ENCODE peak calls at places on chromosomes 7 and 10, in five cellular contexts. Z is HCT116, S is PC-3, A is OCI-LY7, F is MM.1S. T is an unnamed sample.
A peak's percentile ranks its signal among the peaks of the same experiment; 100 is the strongest.

GRCh38 chr7:4866528-4867496 is 5.0 kb upstream of the PAPOLB start:
- DNase-seq in A (no peak), Z (no peak), F (no peak), S (no peak), T (no peak)

GRCh38 chr7:75957021-75957736 is 37.2 kb downstream of the TMEM120A start:
- DNase-seq in F (no peak), S (no peak), A (no peak), Z (no peak), T (no peak)

GRCh38 chr10:61000769-61001730 is 57.1 kb upstream of the RHOBTB1 start:
- DNase-seq in A (no peak), Z (no peak), F (peak; percentile 18), S (peak; percentile 59), T (no peak)

GRCh38 chr10:93680414-93681047 is 21.9 kb downstream of the FRA10AC1 start:
- DNase-seq in S (peak; percentile 78), A (peak; percentile 70), F (no peak), Z (peak; percentile 34), T (peak; percentile 78)

GRCh38 chr10:68572151-68572550 is 12.0 kb downstream of the TET1 start:
- DNase-seq in S (no peak), F (no peak), Z (no peak), A (no peak), T (no peak)

GRCh38 chr7:4641667-4642467 is 40.2 kb upstream of the FOXK1 start:
- DNase-seq in F (peak; percentile 97), S (peak; percentile 95), Z (peak; percentile 83), A (peak; percentile 97), T (peak; percentile 98)

GRCh38 chr7:26060713-26061339 is 91.2 kb upstream of the NFE2L3 start:
- DNase-seq in A (no peak), S (no peak), F (no peak), Z (no peak), T (no peak)

GRCh38 chr7:121302214-121302745 is 26.5 kb upstream of the WNT16 start:
- DNase-seq in S (peak; percentile 84), F (no peak), A (peak; percentile 46), Z (peak; percentile 97), T (no peak)

GRCh38 chr10:93751832-93752231 is 5.9 kb upstream of the LGI1 start:
- DNase-seq in F (no peak), A (peak; percentile 26), Z (peak; percentile 34), S (peak; percentile 22), T (peak; percentile 40)

GRCh38 chr10:56537984-56538383 is 176.9 kb upstream of the ZWINT start:
- DNase-seq in S (peak; percentile 100), A (no peak), F (no peak), Z (no peak), T (no peak)

GRCh38 chr10:98195132-98195531 is 60.7 kb downstream of the R3HCC1L start:
- DNase-seq in Z (no peak), S (no peak), A (no peak), F (peak; percentile 19), T (no peak)

GRCh38 chr10:126268104-126268900 is 120.0 kb downstream of the ADAM12 start:
- DNase-seq in A (no peak), F (no peak), Z (no peak), S (no peak), T (no peak)

GRCh38 chr10:132671171-132672154 is 114.5 kb downstream of the NKX6-2 start:
- DNase-seq in S (no peak), A (no peak), Z (no peak), F (no peak), T (peak; percentile 48)

GRCh38 chr10:95501203-95502094 is 59.7 kb downstream of the SORBS1 start:
- DNase-seq in A (no peak), S (no peak), F (no peak), Z (no peak), T (no peak)

GRCh38 chr10:71187600-71187999 is 24.8 kb upstream of the UNC5B start:
- DNase-seq in Z (no peak), A (no peak), F (no peak), S (no peak), T (no peak)

GRCh38 chr7:92840309-92840708 is 3.9 kb upstream of the CDK6 start:
- DNase-seq in A (no peak), Z (no peak), F (no peak), S (no peak), T (no peak)

GRCh38 chr7:27113991-27114866 is 11.7 kb upstream of the HOXA2 start:
- DNase-seq in S (peak; percentile 55), F (no peak), Z (no peak), A (no peak), T (no peak)

GRCh38 chr7:22591271-22591670 is 91.3 kb upstream of the STEAP1B start:
- DNase-seq in F (no peak), A (no peak), Z (no peak), S (peak; percentile 37), T (no peak)

GRCh38 chr10:89666138-89666537 is 21.1 kb upstream of the PANK1 start:
- DNase-seq in A (no peak), F (no peak), S (no peak), Z (no peak), T (no peak)

GRCh38 chr10:33335800-33336605 is 1.5 kb upstream of the NRP1 start:
- DNase-seq in F (no peak), A (no peak), Z (no peak), S (peak; percentile 100), T (no peak)

GRCh38 chr10:101492814-101493213 is 95.2 kb downstream of the POLL start:
- DNase-seq in Z (no peak), S (no peak), A (no peak), F (no peak), T (no peak)

GRCh38 chr7:88758355-88759215 is 915 bp upstream of the ZNF804B start:
- DNase-seq in S (peak; percentile 6), Z (no peak), A (no peak), F (peak; percentile 43), T (no peak)

DNA sequence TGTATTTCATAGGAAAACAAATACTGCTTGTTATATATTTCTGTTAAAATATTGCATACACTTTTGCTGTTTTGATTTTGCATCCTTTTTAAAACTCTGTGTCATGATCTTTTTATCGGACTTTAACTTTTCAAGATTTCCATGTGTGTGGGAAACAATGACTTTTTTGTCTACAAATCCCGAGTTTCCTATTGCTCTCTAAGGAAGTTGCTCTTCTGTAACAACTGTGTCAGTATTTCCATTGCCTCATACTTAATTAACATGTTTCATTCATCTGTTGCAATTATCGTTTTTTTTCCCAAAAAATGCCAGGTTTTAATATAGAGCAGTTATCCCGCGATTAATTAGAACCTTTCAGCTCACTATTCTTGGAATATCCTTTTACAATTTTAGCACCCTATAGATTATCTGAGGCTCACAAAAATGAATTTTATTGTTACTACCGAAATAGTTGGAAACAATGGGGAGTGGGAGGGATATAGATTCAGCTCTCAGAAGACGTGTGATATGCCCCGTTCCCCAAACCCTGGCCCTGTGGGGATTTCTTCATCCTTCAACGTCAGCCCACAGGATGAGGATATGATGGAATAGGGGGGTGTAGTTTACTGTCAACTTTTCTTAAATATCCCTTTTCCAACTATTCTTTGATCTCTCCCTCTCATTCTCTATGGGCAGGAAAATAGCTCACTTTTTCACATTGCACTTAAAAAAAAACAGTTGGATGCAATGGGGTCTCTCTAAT is 297.6 kb upstream of the IGFBP3 start:
- DNase-seq in F (no peak), S (no peak), A (no peak), Z (no peak), T (no peak)
- H3K4me1 ChIP-seq in F (no peaks in the 10 kb centered on the region), S (peaks cover 14% of the 10 kb centered on the region), A (no peaks in the 10 kb centered on the region), Z (no peaks in the 10 kb centered on the region), T (no peaks in the 10 kb centered on the region)

GRCh38 chr7:131895541-131896173 is 339.2 kb upstream of the PODXL start:
- DNase-seq in S (peak; percentile 95), F (no peak), A (no peak), Z (peak; percentile 78), T (no peak)

GRCh38 chr7:131899271-131900030 is 343.0 kb upstream of the PODXL start:
- DNase-seq in S (no peak), A (no peak), F (no peak), Z (no peak), T (no peak)

GRCh38 chr7:131896189-131896855 is 339.9 kb upstream of the PODXL start:
- DNase-seq in F (no peak), A (no peak), Z (no peak), S (no peak), T (no peak)

GRCh38 chr7:131897016-131897789 is 340.8 kb upstream of the PODXL start:
- DNase-seq in Z (peak; percentile 12), S (peak; percentile 62), A (no peak), F (no peak), T (no peak)

DNA sequence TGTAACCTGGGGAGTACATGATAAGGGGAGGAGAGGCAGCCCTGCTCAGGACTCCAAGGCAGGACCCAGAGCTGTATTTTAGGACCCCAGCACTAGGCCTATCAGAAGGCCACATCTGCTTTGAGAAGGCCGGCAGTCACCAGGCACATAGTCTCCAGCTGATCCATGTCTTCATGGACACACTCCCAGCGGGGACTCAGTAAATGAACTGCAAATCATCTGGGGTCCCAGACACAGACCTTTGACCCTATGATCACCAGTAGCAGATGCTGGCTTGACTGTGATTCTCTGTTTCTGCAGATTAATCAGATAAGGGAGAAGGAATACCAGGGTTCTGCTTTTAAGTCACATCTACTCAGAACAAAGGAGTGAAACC is 341.4 kb upstream of the PODXL start:
- DNase-seq in Z (no peak), F (no peak), A (no peak), S (no peak), T (no peak)
- H3K9me2 ChIP-seq in Z (no peaks in the 10 kb centered on the region), F (no peaks in the 10 kb centered on the region), A (no peaks in the 10 kb centered on the region), S (no peaks in the 10 kb centered on the region), T (no peaks in the 10 kb centered on the region)

DNA sequence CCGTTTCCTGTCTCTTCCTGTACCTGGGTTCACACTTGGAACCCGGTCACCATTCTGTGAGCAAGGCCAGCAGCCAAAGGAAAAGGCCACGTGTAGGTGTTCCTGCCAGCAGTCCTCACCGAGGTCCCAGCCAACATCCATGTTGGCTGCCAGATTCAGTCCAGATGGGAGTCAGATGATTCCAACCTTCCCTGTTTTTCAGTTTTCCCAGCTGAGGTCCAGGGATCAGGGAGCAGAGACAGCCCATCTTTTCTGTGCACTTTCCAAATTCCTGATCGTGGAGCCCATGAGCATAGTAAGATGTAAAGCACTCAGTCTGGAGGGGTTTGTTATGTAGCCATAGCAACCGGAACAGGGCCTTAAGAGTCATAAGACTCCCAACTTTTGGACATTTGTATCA is 3.9 kb upstream of the PVRIG start:
- DNase-seq in Z (no peak), A (no peak), S (no peak), F (no peak), T (no peak)
- H3K4me2 ChIP-seq in Z (no peak overlapping the region), A (peak overlapping the region; percentile 41), S (no peak overlapping the region), F (no peak overlapping the region), T (no peak overlapping the region)

GRCh38 chr7:50824882-50825281 is 42.2 kb upstream of the GRB10 start:
- DNase-seq in A (no peak), S (peak; percentile 73), Z (no peak), F (no peak), T (no peak)

GRCh38 chr7:50832744-50833143 is 50.0 kb upstream of the GRB10 start:
- DNase-seq in F (no peak), A (no peak), S (peak; percentile 97), Z (no peak), T (no peak)

GRCh38 chr7:50827281-50827680 is 44.6 kb upstream of the GRB10 start:
- DNase-seq in A (no peak), F (no peak), S (no peak), Z (no peak), T (no peak)

GRCh38 chr7:50826371-50827172 is 43.9 kb upstream of the GRB10 start:
- DNase-seq in F (no peak), Z (peak; percentile 55), S (peak; percentile 96), A (no peak), T (no peak)

DNA sequence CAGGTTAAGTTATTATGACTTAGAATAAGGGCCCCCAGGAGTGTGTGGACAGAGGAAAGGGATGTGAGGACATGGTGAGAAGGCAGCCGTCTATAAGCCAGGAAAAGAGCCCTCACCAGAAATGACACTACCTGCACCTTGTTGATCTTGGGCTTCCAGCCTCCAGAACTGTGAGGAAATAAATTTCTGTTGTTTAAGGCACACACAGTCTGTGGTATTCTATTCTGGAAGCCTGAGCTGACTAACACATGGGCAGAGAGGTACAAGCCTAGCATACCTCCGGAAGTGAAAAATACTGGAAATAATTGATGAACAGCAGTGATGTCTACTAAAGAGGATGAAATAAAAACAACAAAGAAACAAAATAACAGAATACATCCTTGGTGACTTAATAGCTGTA is 46.1 kb upstream of the GRB10 start:
- DNase-seq in Z (no peak), F (no peak), A (no peak), S (no peak), T (no peak)
- H3K4me1 ChIP-seq in Z (peaks cover 14% of the 10 kb centered on the region), F (no peaks in the 10 kb centered on the region), A (no peaks in the 10 kb centered on the region), S (peaks cover 65% of the 10 kb centered on the region), T (no peaks in the 10 kb centered on the region)